ENCODE peak calls at places on chromosomes 3 and 15, in four cellular contexts. One of them, this sample, is unnamed.

GRCh38 chr15:55253580-55253979 is 36.0 kb downstream of the RAB27A start:
- DNase-seq in GM12878: no peak
- DNase-seq in HepG2: no peak
- DNase-seq in K562: no peak
- DNase-seq in this sample: no peak

GRCh38 chr15:45948226-45948625 is 313.4 kb downstream of the SQOR start:
- DNase-seq in GM12878: no peak
- DNase-seq in HepG2: no peak
- DNase-seq in K562: no peak
- DNase-seq in this sample: no peak

GRCh38 chr3:143850877-143851276 is 2.6 kb upstream of the SLC9A9 start:
- DNase-seq in GM12878: no peak
- DNase-seq in K562: no peak
- DNase-seq in HepG2: no peak
- DNase-seq in this sample: no peak

GRCh38 chr3:7407107-7407506 is 546.2 kb downstream of the GRM7 start:
- DNase-seq in GM12878: no peak
- DNase-seq in HepG2: no peak
- DNase-seq in K562: no peak
- DNase-seq in this sample: no peak

GRCh38 chr15:48654799-48655198 is 9.3 kb upstream of the FBN1 start:
- DNase-seq in GM12878: no peak
- DNase-seq in K562: no peak
- DNase-seq in HepG2: no peak
- DNase-seq in this sample: no peak

GRCh38 chr3:32238816-32239637 is 547 bp downstream of the CMTM8 start:
- DNase-seq in K562: no peak
- DNase-seq in GM12878: no peak
- DNase-seq in HepG2: no peak
- DNase-seq in this sample: peak

GRCh38 chr15:28952666-28953491 is 67.1 kb downstream of the APBA2 start:
- DNase-seq in K562: no peak
- DNase-seq in HepG2: no peak
- DNase-seq in GM12878: no peak
- DNase-seq in this sample: no peak

GRCh38 chr15:31954364-31954763 is 76.0 kb upstream of the CHRNA7 start:
- DNase-seq in GM12878: no peak
- DNase-seq in HepG2: no peak
- DNase-seq in K562: no peak
- DNase-seq in this sample: no peak

GRCh38 chr3:72487078-72487765 is 361.0 kb downstream of the SHQ1 start:
- DNase-seq in HepG2: peak
- DNase-seq in GM12878: no peak
- DNase-seq in K562: peak
- DNase-seq in this sample: peak

GRCh38 chr15:90028376-90028775 is 27.3 kb downstream of the ZNF710 start:
- DNase-seq in HepG2: no peak
- DNase-seq in K562: no peak
- DNase-seq in GM12878: no peak
- DNase-seq in this sample: no peak

GRCh38 chr15:83842281-83842680 is 188.4 kb downstream of the ADAMTSL3 start:
- DNase-seq in GM12878: no peak
- DNase-seq in HepG2: no peak
- DNase-seq in K562: no peak
- DNase-seq in this sample: no peak

GRCh38 chr15:42273900-42274692 is 863 bp upstream of the TMEM87A start:
- DNase-seq in K562: peak
- DNase-seq in HepG2: peak
- DNase-seq in GM12878: peak
- DNase-seq in this sample: peak

GRCh38 chr3:96813134-96813819 is 1.1 kb upstream of the EPHA6 start:
- DNase-seq in K562: no peak
- DNase-seq in HepG2: peak
- DNase-seq in GM12878: peak
- DNase-seq in this sample: peak

GRCh38 chr3:150920236-150920635 is 15.0 kb upstream of the MINDY4B start:
- DNase-seq in GM12878: no peak
- DNase-seq in K562: no peak
- DNase-seq in HepG2: no peak
- DNase-seq in this sample: no peak

GRCh38 chr3:103873024-103873423 is 1438.2 kb downstream of the ZPLD1 start:
- DNase-seq in GM12878: no peak
- DNase-seq in K562: no peak
- DNase-seq in HepG2: no peak
- DNase-seq in this sample: no peak

GRCh38 chr15:100111103-100112060 is 230.4 kb downstream of the ADAMTS17 start:
- DNase-seq in HepG2: peak
- DNase-seq in GM12878: no peak
- DNase-seq in K562: no peak
- DNase-seq in this sample: no peak

GRCh38 chr15:99536422-99537033 is 29.3 kb upstream of the MEF2A start:
- DNase-seq in HepG2: no peak
- DNase-seq in K562: no peak
- DNase-seq in GM12878: no peak
- DNase-seq in this sample: no peak

GRCh38 chr3:105139851-105140560 is 226.7 kb upstream of the ALCAM start:
- DNase-seq in K562: no peak
- DNase-seq in GM12878: no peak
- DNase-seq in HepG2: no peak
- DNase-seq in this sample: no peak

GRCh38 chr3:128548426-128549282 is 55.7 kb upstream of the GATA2 start:
- DNase-seq in HepG2: no peak
- DNase-seq in GM12878: no peak
- DNase-seq in K562: peak
- DNase-seq in this sample: no peak

GRCh38 chr3:71576966-71577459 is 6.5 kb downstream of the FOXP1 start:
- DNase-seq in HepG2: no peak
- DNase-seq in K562: no peak
- DNase-seq in GM12878: no peak
- DNase-seq in this sample: no peak

GRCh38 chr3:133459400-133459799 is 59.5 kb downstream of the BFSP2 start:
- DNase-seq in K562: no peak
- DNase-seq in GM12878: no peak
- DNase-seq in HepG2: peak
- DNase-seq in this sample: no peak

GRCh38 chr3:160006282-160007163 is 17.9 kb downstream of the IL12A start:
- DNase-seq in HepG2: peak
- DNase-seq in K562: no peak
- DNase-seq in GM12878: no peak
- DNase-seq in this sample: peak

GRCh38 chr3:33419948-33420347 is 20.3 kb downstream of the UBP1 start:
- DNase-seq in K562: no peak
- DNase-seq in HepG2: no peak
- DNase-seq in GM12878: no peak
- DNase-seq in this sample: no peak

GRCh38 chr3:171309906-171310359 is 150.3 kb downstream of the TNIK start:
- DNase-seq in HepG2: no peak
- DNase-seq in GM12878: no peak
- DNase-seq in K562: no peak
- DNase-seq in this sample: no peak

GRCh38 chr3:115100172-115100571 is 46.9 kb downstream of the ZBTB20 start:
- DNase-seq in K562: no peak
- DNase-seq in HepG2: peak
- DNase-seq in GM12878: peak
- DNase-seq in this sample: peak

GRCh38 chr15:35330921-35331320 is 215.0 kb downstream of the DPH6 start:
- DNase-seq in GM12878: no peak
- DNase-seq in K562: no peak
- DNase-seq in HepG2: no peak
- DNase-seq in this sample: no peak

GRCh38 chr15:29677871-29678431 is 144.3 kb downstream of the TJP1 start:
- DNase-seq in K562: no peak
- DNase-seq in HepG2: no peak
- DNase-seq in GM12878: no peak
- DNase-seq in this sample: no peak

GRCh38 chr15:63233667-63234419 is 43.6 kb upstream of the APH1B start:
- DNase-seq in HepG2: peak
- DNase-seq in K562: no peak
- DNase-seq in GM12878: no peak
- DNase-seq in this sample: no peak

GRCh38 chr3:126886217-126886616 is 96.7 kb upstream of the PLXNA1 start:
- DNase-seq in GM12878: no peak
- DNase-seq in HepG2: no peak
- DNase-seq in K562: peak
- DNase-seq in this sample: no peak

GRCh38 chr15:92375057-92375456 is 18.6 kb upstream of the ST8SIA2 start:
- DNase-seq in K562: no peak
- DNase-seq in HepG2: no peak
- DNase-seq in GM12878: no peak
- DNase-seq in this sample: no peak

GRCh38 chr3:71048948-71049347 is 534.6 kb downstream of the FOXP1 start:
- DNase-seq in HepG2: peak
- DNase-seq in GM12878: no peak
- DNase-seq in K562: no peak
- DNase-seq in this sample: no peak

GRCh38 chr3:191761906-191762305 is 300.9 kb downstream of the PYDC2 start:
- DNase-seq in K562: no peak
- DNase-seq in HepG2: no peak
- DNase-seq in GM12878: no peak
- DNase-seq in this sample: no peak

GRCh38 chr15:74621546-74621920 is 5.9 kb downstream of the CLK3 start:
- DNase-seq in HepG2: no peak
- DNase-seq in GM12878: no peak
- DNase-seq in K562: no peak
- DNase-seq in this sample: no peak
- TF ChIP-seq FOXM1 in HepG2: no peak
- TF ChIP-seq FOXM1 in GM12878: no peak
- TF ChIP-seq FOXM1 in K562: no peak
- TF ChIP-seq FOXM1 in this sample: no peak

GRCh38 chr15:98292442-98293240 is 332.1 kb downstream of the ARRDC4 start:
- DNase-seq in K562: peak
- DNase-seq in HepG2: peak
- DNase-seq in GM12878: no peak
- DNase-seq in this sample: peak
- TF ChIP-seq TARDBP in K562: no peak
- TF ChIP-seq TARDBP in HepG2: no peak
- TF ChIP-seq TARDBP in GM12878: no peak
- TF ChIP-seq TARDBP in this sample: no peak

DNA sequence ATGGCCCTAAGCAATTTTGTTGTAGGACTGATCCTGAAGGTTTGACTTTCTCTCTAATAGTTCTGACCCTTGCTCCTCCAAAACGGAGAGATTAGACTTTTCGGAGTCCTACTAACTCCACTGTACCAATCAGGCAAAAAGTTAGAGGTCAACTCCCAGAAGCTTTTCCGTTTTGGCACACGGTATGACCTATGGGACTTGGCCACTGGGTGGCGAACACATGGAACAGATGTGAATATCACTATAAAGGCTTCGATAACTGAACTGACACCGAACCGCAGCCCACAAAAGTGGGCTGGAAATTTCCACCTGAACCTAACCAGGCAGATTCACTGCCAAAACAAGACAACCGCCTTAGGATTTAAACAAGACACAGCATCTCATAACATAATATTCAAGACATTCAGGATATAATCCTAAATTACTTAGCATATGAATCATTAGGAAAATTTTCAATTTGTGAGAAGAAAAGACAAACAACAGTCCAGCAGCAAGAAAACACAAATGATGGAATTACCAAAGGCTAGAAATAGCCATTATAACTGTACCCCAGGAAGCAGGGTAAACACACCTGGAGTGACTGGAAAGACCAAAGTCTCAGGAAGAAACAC is 12.2 kb upstream of the TM2D3 start:
- DNase-seq in HepG2: peak
- DNase-seq in GM12878: no peak
- DNase-seq in K562: peak
- DNase-seq in this sample: peak
- TF ChIP-seq FOXM1 in HepG2: no peak
- TF ChIP-seq FOXM1 in GM12878: no peak
- TF ChIP-seq FOXM1 in K562: no peak
- TF ChIP-seq FOXM1 in this sample: no peak

GRCh38 chr3:13348671-13349396 is 71.3 kb downstream of the NUP210 start:
- DNase-seq in GM12878: no peak
- DNase-seq in HepG2: no peak
- DNase-seq in K562: no peak
- DNase-seq in this sample: no peak
- TF ChIP-seq TARDBP in GM12878: no peak
- TF ChIP-seq TARDBP in HepG2: no peak
- TF ChIP-seq TARDBP in K562: no peak
- TF ChIP-seq TARDBP in this sample: no peak

This sample was measured in HEK293T.